ENCODE peak calls at places on chromosomes 7 and 10, in seven cellular contexts. F is AG09319; U is psoas muscle; G is stimulated activated CD4-positive, alpha-beta T cell treated with anti-CD3 and anti-CD28 coated beads, Interleukin-4, amount 100 ng/mL, for 4 hours; M is aorta; V is activated CD8-positive, alpha-beta memory T cell treated with anti-CD3 and anti-CD28 coated beads for 48 hours; D is iris pigment epithelial cell. Z is an unnamed sample.
A peak's percentile ranks its signal among the peaks of the same experiment; 100 is the strongest.

GRCh38 chr10:77946084-77946483 is 19.5 kb upstream of the DLG5 start:
- DNase-seq in D (no peak), U (no peak), G (no peak), F (no peak), V (no peak), M (no peak), Z (no peak)

GRCh38 chr7:2353650-2354172 is 916 bp upstream of the EIF3B start:
- DNase-seq in G (peak; percentile 90), D (peak; percentile 88), F (peak; percentile 68), U (peak; percentile 95), V (peak; percentile 85), M (peak; percentile 96), Z (no peak)

GRCh38 chr10:88314362-88314761 is 268.8 kb downstream of the RNLS start:
- DNase-seq in M (no peak), U (no peak), D (no peak), V (no peak), G (no peak), F (no peak), Z (no peak)

GRCh38 chr10:124176309-124177179 is 83.1 kb upstream of the CHST15 start:
- DNase-seq in U (no peak), M (no peak), V (no peak), D (peak; percentile 73), F (no peak), G (no peak), Z (no peak)

GRCh38 chr7:96312502-96312901 is 9.4 kb downstream of the SLC25A13 start:
- DNase-seq in M (no peak), D (no peak), F (no peak), U (no peak), V (no peak), G (no peak), Z (no peak)

GRCh38 chr10:28715757-28716156 is 38.4 kb downstream of the BAMBI start:
- DNase-seq in G (no peak), M (no peak), U (no peak), F (no peak), D (no peak), V (no peak), Z (no peak)

GRCh38 chr10:79237801-79238520 is 109.3 kb upstream of the PPIF start:
- DNase-seq in M (no peak), D (no peak), V (no peak), U (no peak), F (no peak), G (no peak), Z (no peak)

GRCh38 chr10:88389456-88389855 is 193.7 kb downstream of the RNLS start:
- DNase-seq in G (no peak), M (no peak), U (no peak), V (no peak), F (peak; percentile 31), D (peak; percentile 67), Z (no peak)

GRCh38 chr10:15868006-15868405 is 7.7 kb upstream of the MINDY3 start:
- DNase-seq in V (no peak), M (no peak), G (no peak), F (no peak), D (no peak), U (no peak), Z (no peak)

GRCh38 chr10:132112611-132113010 is 46.9 kb downstream of the JAKMIP3 start:
- DNase-seq in D (no peak), M (no peak), V (no peak), F (no peak), U (no peak), G (no peak), Z (no peak)

Z was measured in NCI-H2227 treated with DMSO at 0.1 percent for 48 hours.